ENCODE peak calls at places on chromosome 11, in eight cellular contexts. X, P, S, B, Q, W, T and R are unnamed samples.

GRCh38 chr11:116207349-116207748 is 565.4 kb downstream of the BUD13 start:
- DNase-seq in S (no peak), P (no peak), W (no peak), B (no peak), X (no peak), T (no peak), Q (no peak), R (no peak)

GRCh38 chr11:14041565-14041964 is 79.0 kb downstream of the SPON1 start:
- DNase-seq in B (no peak), T (no peak), Q (peak; percentile 2), X (no peak), P (no peak), W (no peak), S (no peak), R (no peak)

GRCh38 chr11:57432017-57432590 is 5.2 kb upstream of the SLC43A3 start:
- DNase-seq in T (no peak), P (no peak), X (peak; percentile 34), S (no peak), B (no peak), W (no peak), Q (no peak), R (no peak)

GRCh38 chr11:66915046-66915832 is 42.9 kb downstream of the PC start:
- DNase-seq in B (no peak), W (peak; percentile 51), P (no peak), X (no peak), S (no peak), T (no peak), Q (peak; percentile 39), R (no peak)

GRCh38 chr11:56950510-56950909 is 38.2 kb upstream of the OR5AK2 start:
- DNase-seq in W (no peak), X (no peak), Q (peak; percentile 5), S (no peak), B (no peak), T (no peak), P (no peak), R (no peak)

GRCh38 chr11:25214535-25215176 is 717.8 kb downstream of the LUZP2 start:
- DNase-seq in Q (no peak), S (no peak), X (no peak), P (no peak), T (no peak), W (no peak), B (no peak), R (no peak)

GRCh38 chr11:130448416-130449068 is at the start of gene ADAMTS15:
- DNase-seq in S (no peak), P (peak; percentile 80), B (peak; percentile 91), W (no peak), Q (peak; percentile 95), X (peak; percentile 89), T (peak; percentile 93), R (peak; percentile 70)

GRCh38 chr11:106988151-106988806 is 30.0 kb downstream of the GUCY1A2 start:
- DNase-seq in W (no peak), Q (no peak), T (no peak), B (no peak), S (no peak), X (no peak), P (peak; percentile 26), R (no peak)

GRCh38 chr11:19919050-19919561 is 206.5 kb downstream of the NAV2 start:
- DNase-seq in Q (no peak), W (no peak), S (no peak), B (peak; percentile 41), P (peak; percentile 26), T (peak; percentile 80), X (peak; percentile 82), R (no peak)

GRCh38 chr11:132772712-132773545 is 759.4 kb downstream of the OPCML start:
- DNase-seq in S (no peak), Q (no peak), T (no peak), B (no peak), X (no peak), W (no peak), P (no peak), R (no peak)

GRCh38 chr11:19117760-19118097 is 761 bp downstream of the ZDHHC13 start:
- DNase-seq in X (no peak), Q (no peak), B (no peak), T (no peak), S (no peak), W (no peak), P (no peak), R (no peak)

GRCh38 chr11:133740928-133741327 is 104.4 kb downstream of the SPATA19 start:
- DNase-seq in W (no peak), Q (peak; percentile 17), T (no peak), B (no peak), S (no peak), P (no peak), X (no peak), R (no peak)

GRCh38 chr11:74681686-74682651 is 49.3 kb downstream of the CHRDL2 start:
- DNase-seq in Q (no peak), P (peak; percentile 67), T (peak; percentile 63), X (peak; percentile 34), W (no peak), B (peak; percentile 62), S (no peak), R (peak; percentile 71)

GRCh38 chr11:96054870-96055705 is 131.2 kb upstream of the MTMR2 start:
- DNase-seq in W (peak; percentile 34), P (no peak), Q (peak; percentile 59), X (no peak), S (no peak), T (no peak), B (no peak), R (no peak)

GRCh38 chr11:67285541-67286498 is 3.3 kb upstream of the ANKRD13D start:
- DNase-seq in Q (no peak), X (peak; percentile 40), S (peak; percentile 53), P (no peak), W (no peak), T (no peak), B (peak; percentile 20), R (no peak)

DNA sequence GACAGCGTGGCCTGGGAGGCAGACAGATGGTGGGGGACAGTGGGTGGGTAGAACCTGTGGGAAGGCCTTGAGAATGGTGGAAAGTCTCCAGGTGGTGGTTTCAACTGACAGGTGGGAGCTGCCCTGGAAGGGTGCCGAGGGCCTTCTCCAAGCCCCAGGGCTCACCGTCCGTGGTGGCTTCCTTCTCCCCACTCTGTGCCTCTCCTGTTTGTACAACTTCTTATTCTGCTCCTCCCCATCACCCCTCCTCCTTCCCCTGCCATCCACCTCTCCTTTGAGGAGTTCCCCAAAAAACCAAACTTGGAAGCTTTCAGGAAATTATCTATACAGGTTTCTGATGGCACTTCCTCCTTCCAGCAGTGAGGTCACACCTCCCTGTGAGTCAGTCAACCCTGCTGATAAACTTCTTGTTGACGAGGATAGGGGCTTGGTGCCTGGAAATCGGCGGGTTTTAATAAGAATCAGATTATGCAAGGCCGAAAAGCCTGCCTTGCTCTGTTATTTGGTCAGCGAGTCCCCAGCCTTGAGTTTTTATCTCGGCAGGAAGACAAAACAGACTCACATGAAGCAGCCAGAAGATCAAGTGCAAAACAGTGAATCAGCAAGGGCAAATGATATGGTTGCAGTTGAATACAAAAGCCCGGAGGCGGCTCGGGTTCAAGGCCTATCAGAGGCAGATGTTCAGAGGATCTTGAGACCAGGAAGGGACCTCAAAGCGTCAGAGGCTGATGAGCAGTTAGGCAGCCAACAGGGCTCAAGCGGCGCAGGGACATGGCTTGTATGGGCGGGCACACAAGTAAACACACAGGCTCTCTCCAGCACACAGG is 9.5 kb upstream of the ST3GAL4 start:
- DNase-seq in W (peak; percentile 88), B (no peak), X (no peak), T (no peak), S (no peak), Q (no peak), P (peak; percentile 75), R (no peak)
- H3K27ac ChIP-seq in W (peak overlapping the region; percentile 94), B (peak overlapping the region; percentile 79), X (peak overlapping the region; percentile 63), T (peak overlapping the region; percentile 71), S (peak overlapping the region; percentile 3), Q (peak overlapping the region; percentile 39), P (peak overlapping the region; percentile 81), R (no peak overlapping the region)

DNA sequence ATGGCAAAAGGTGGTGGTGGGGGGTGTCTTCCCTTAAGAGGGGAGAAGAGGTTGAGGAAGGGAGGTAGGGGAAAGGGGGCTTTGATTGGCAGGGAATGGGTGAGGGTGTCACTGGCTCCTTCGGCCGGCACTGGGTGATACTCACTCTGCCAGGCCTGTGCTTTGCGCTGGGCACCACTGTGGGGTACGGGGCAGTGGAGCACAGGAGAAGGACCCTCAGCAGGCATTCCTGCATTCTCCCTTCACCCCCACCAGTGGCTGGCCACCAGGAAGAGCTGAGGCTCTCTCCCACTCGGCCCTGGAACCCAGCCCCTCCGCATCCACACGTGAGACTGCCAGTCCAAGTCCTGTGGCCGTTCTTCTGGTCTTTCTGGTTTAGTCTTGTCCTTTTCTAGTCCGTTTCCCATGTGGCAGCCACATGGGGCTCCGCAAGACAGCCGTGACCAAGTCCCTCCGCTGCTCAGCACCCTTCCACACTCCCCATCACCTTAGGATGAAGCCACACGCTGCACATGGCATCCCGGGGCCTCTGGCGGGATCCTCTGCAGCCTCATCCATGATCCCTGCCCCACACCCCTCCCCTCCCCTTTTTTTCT is 8.0 kb downstream of the CAPN5 start:
- DNase-seq in P (peak; percentile 17), X (no peak), B (no peak), W (no peak), Q (no peak), T (peak; percentile 55), S (no peak), R (no peak)
- H3K27ac ChIP-seq in P (peak overlapping the region; percentile 95), X (no peak overlapping the region), B (peak overlapping the region; percentile 89), W (no peak overlapping the region), Q (no peak overlapping the region), T (peak overlapping the region; percentile 85), S (no peak overlapping the region), R (peak overlapping the region; percentile 73)

GRCh38 chr11:65865550-65866172 is 5.4 kb downstream of the MUS81 start:
- DNase-seq in X (no peak), T (peak; percentile 57), B (peak; percentile 13), Q (no peak), S (no peak), W (no peak), P (peak; percentile 18), R (no peak)
- H3K27ac ChIP-seq in X (no peak overlapping the region), T (no peak overlapping the region), B (no peak overlapping the region), Q (no peak overlapping the region), S (no peak overlapping the region), W (no peak overlapping the region), P (no peak overlapping the region), R (no peak overlapping the region)

GRCh38 chr11:111285205-111286079 is 12.9 kb upstream of the POU2AF3 start:
- DNase-seq in Q (no peak), B (no peak), S (no peak), P (no peak), X (no peak), T (no peak), W (no peak), R (no peak)

GRCh38 chr11:111282663-111283062 is 15.7 kb upstream of the POU2AF3 start:
- DNase-seq in P (no peak), Q (no peak), X (no peak), W (no peak), S (no peak), B (no peak), T (no peak), R (no peak)

DNA sequence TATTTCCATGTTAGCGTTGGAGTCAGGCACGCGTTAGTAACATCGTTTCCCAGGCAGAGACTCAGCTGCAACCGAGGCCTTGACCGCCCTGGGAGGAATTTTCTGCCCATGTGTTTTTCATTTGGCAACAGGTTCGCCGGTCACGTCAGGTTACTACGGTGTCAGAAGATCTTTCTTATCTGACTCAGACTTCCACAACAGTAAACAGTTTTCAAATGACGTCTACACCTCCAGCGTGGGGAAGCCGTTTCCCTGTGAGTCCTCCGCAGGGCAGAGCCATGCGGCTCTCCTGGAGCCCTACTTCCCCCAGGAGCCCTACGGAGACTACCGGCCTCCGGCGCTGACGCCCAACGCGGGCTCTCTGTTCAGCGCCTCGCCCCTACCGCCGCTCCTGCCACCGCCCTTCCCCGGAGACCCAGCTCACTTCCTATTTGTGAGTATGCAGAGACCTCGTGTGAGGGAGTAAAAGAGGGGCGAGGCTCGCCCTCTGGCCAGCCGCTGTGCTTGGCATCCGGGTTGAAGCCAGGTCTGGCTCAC is 14.3 kb upstream of the POU2AF3 start:
- DNase-seq in B (peak; percentile 18), T (no peak), Q (peak; percentile 36), X (no peak), W (no peak), P (no peak), S (no peak), R (peak; percentile 54)
- H3K27ac ChIP-seq in B (no peak overlapping the region), T (no peak overlapping the region), Q (no peak overlapping the region), X (no peak overlapping the region), W (no peak overlapping the region), P (no peak overlapping the region), S (no peak overlapping the region), R (peak overlapping the region; percentile 48)